ENCODE peak calls at places on chromosomes 7 and 10, in seven cellular contexts. One of them, this sample, is unnamed.

GRCh38 chr10:61939575-61940301 is 38.2 kb downstream of the ARID5B start:
- DNase-seq in left ventricle myocardium inferior: no peak
- DNase-seq in brain microvascular endothelial cell: peak; percentile 46
- DNase-seq in mesenchymal stem cell: peak; percentile 79
- DNase-seq in prostate gland: no peak
- DNase-seq in GM23248: peak; percentile 89
- DNase-seq in CD4-positive, CD25-positive, alpha-beta regulatory T cell: no peak
- DNase-seq in this sample: no peak

GRCh38 chr10:31467791-31468535 is 148.9 kb downstream of the ZEB1 start:
- DNase-seq in left ventricle myocardium inferior: no peak
- DNase-seq in brain microvascular endothelial cell: no peak
- DNase-seq in mesenchymal stem cell: no peak
- DNase-seq in prostate gland: peak; percentile 16
- DNase-seq in GM23248: peak; percentile 37
- DNase-seq in CD4-positive, CD25-positive, alpha-beta regulatory T cell: no peak
- DNase-seq in this sample: no peak

GRCh38 chr7:120981117-120981516 is 7.4 kb upstream of the CPED1 start:
- DNase-seq in left ventricle myocardium inferior: no peak
- DNase-seq in brain microvascular endothelial cell: no peak
- DNase-seq in mesenchymal stem cell: no peak
- DNase-seq in prostate gland: no peak
- DNase-seq in GM23248: no peak
- DNase-seq in CD4-positive, CD25-positive, alpha-beta regulatory T cell: no peak
- DNase-seq in this sample: no peak

GRCh38 chr10:86968271-86968993 is at the start of gene ADIRF:
- DNase-seq in left ventricle myocardium inferior: peak; percentile 71
- DNase-seq in brain microvascular endothelial cell: no peak
- DNase-seq in mesenchymal stem cell: no peak
- DNase-seq in prostate gland: peak; percentile 83
- DNase-seq in GM23248: peak; percentile 62
- DNase-seq in CD4-positive, CD25-positive, alpha-beta regulatory T cell: no peak
- DNase-seq in this sample: no peak

GRCh38 chr10:113228570-113228969 is 278.5 kb downstream of the TCF7L2 start:
- DNase-seq in left ventricle myocardium inferior: no peak
- DNase-seq in brain microvascular endothelial cell: peak; percentile 70
- DNase-seq in mesenchymal stem cell: peak; percentile 76
- DNase-seq in prostate gland: no peak
- DNase-seq in GM23248: peak; percentile 85
- DNase-seq in CD4-positive, CD25-positive, alpha-beta regulatory T cell: no peak
- DNase-seq in this sample: no peak

GRCh38 chr7:74092964-74093339 is 9.3 kb downstream of the LIMK1 start:
- DNase-seq in left ventricle myocardium inferior: peak; percentile 69
- DNase-seq in brain microvascular endothelial cell: no peak
- DNase-seq in mesenchymal stem cell: peak; percentile 37
- DNase-seq in prostate gland: no peak
- DNase-seq in GM23248: peak; percentile 42
- DNase-seq in CD4-positive, CD25-positive, alpha-beta regulatory T cell: no peak
- DNase-seq in this sample: no peak

GRCh38 chr10:88027570-88027969 is 164.1 kb downstream of the PTEN start:
- DNase-seq in left ventricle myocardium inferior: no peak
- DNase-seq in brain microvascular endothelial cell: no peak
- DNase-seq in mesenchymal stem cell: no peak
- DNase-seq in prostate gland: no peak
- DNase-seq in GM23248: no peak
- DNase-seq in CD4-positive, CD25-positive, alpha-beta regulatory T cell: no peak
- DNase-seq in this sample: no peak

GRCh38 chr10:63456437-63457210 is 9.2 kb downstream of the JMJD1C start:
- DNase-seq in left ventricle myocardium inferior: no peak
- DNase-seq in brain microvascular endothelial cell: no peak
- DNase-seq in mesenchymal stem cell: peak; percentile 73
- DNase-seq in prostate gland: no peak
- DNase-seq in GM23248: peak; percentile 85
- DNase-seq in CD4-positive, CD25-positive, alpha-beta regulatory T cell: no peak
- DNase-seq in this sample: no peak

GRCh38 chr10:117929321-117930067 is 117.2 kb downstream of the RAB11FIP2 start:
- DNase-seq in left ventricle myocardium inferior: no peak
- DNase-seq in brain microvascular endothelial cell: no peak
- DNase-seq in mesenchymal stem cell: no peak
- DNase-seq in prostate gland: no peak
- DNase-seq in GM23248: no peak
- DNase-seq in CD4-positive, CD25-positive, alpha-beta regulatory T cell: no peak
- DNase-seq in this sample: no peak

GRCh38 chr7:159114981-159115380 is 29.7 kb downstream of the VIPR2 start:
- DNase-seq in left ventricle myocardium inferior: no peak
- DNase-seq in brain microvascular endothelial cell: no peak
- DNase-seq in mesenchymal stem cell: no peak
- DNase-seq in prostate gland: no peak
- DNase-seq in GM23248: no peak
- DNase-seq in CD4-positive, CD25-positive, alpha-beta regulatory T cell: no peak
- DNase-seq in this sample: no peak

GRCh38 chr7:13990319-13990983 is 985 bp upstream of the ETV1 start:
- DNase-seq in left ventricle myocardium inferior: peak; percentile 34
- DNase-seq in brain microvascular endothelial cell: peak; percentile 53
- DNase-seq in mesenchymal stem cell: peak; percentile 84
- DNase-seq in prostate gland: peak; percentile 21
- DNase-seq in GM23248: peak; percentile 62
- DNase-seq in CD4-positive, CD25-positive, alpha-beta regulatory T cell: no peak
- DNase-seq in this sample: no peak

GRCh38 chr10:62580396-62580795 is 206.2 kb downstream of the ZNF365 start:
- DNase-seq in left ventricle myocardium inferior: no peak
- DNase-seq in brain microvascular endothelial cell: peak; percentile 45
- DNase-seq in mesenchymal stem cell: peak; percentile 52
- DNase-seq in prostate gland: no peak
- DNase-seq in GM23248: peak; percentile 57
- DNase-seq in CD4-positive, CD25-positive, alpha-beta regulatory T cell: no peak
- DNase-seq in this sample: no peak

GRCh38 chr10:66822801-66823200 is 103.0 kb upstream of the LRRTM3 start:
- DNase-seq in left ventricle myocardium inferior: no peak
- DNase-seq in brain microvascular endothelial cell: no peak
- DNase-seq in mesenchymal stem cell: no peak
- DNase-seq in prostate gland: no peak
- DNase-seq in GM23248: no peak
- DNase-seq in CD4-positive, CD25-positive, alpha-beta regulatory T cell: no peak
- DNase-seq in this sample: no peak

GRCh38 chr7:142153400-142153799 is 41.9 kb downstream of the MGAM2 start:
- DNase-seq in left ventricle myocardium inferior: no peak
- DNase-seq in brain microvascular endothelial cell: peak; percentile 17
- DNase-seq in mesenchymal stem cell: no peak
- DNase-seq in prostate gland: no peak
- DNase-seq in GM23248: peak; percentile 38
- DNase-seq in CD4-positive, CD25-positive, alpha-beta regulatory T cell: no peak
- DNase-seq in this sample: no peak

GRCh38 chr7:150356265-150356897 is 12.2 kb upstream of the REPIN1 start:
- DNase-seq in left ventricle myocardium inferior: no peak
- DNase-seq in brain microvascular endothelial cell: no peak
- DNase-seq in mesenchymal stem cell: peak; percentile 71
- DNase-seq in prostate gland: no peak
- DNase-seq in GM23248: peak; percentile 48
- DNase-seq in CD4-positive, CD25-positive, alpha-beta regulatory T cell: no peak
- DNase-seq in this sample: no peak

GRCh38 chr7:80124870-80125269 is 9.8 kb upstream of the GNAI1 start:
- DNase-seq in left ventricle myocardium inferior: no peak
- DNase-seq in brain microvascular endothelial cell: no peak
- DNase-seq in mesenchymal stem cell: no peak
- DNase-seq in prostate gland: no peak
- DNase-seq in GM23248: no peak
- DNase-seq in CD4-positive, CD25-positive, alpha-beta regulatory T cell: no peak
- DNase-seq in this sample: no peak

GRCh38 chr7:101436857-101437576 is 74.3 kb downstream of the COL26A1 start:
- DNase-seq in left ventricle myocardium inferior: no peak
- DNase-seq in brain microvascular endothelial cell: no peak
- DNase-seq in mesenchymal stem cell: no peak
- DNase-seq in prostate gland: no peak
- DNase-seq in GM23248: no peak
- DNase-seq in CD4-positive, CD25-positive, alpha-beta regulatory T cell: no peak
- DNase-seq in this sample: no peak

GRCh38 chr10:13632879-13633437 is 46.2 kb downstream of the PRPF18 start:
- DNase-seq in left ventricle myocardium inferior: peak; percentile 61
- DNase-seq in brain microvascular endothelial cell: no peak
- DNase-seq in mesenchymal stem cell: no peak
- DNase-seq in prostate gland: no peak
- DNase-seq in GM23248: no peak
- DNase-seq in CD4-positive, CD25-positive, alpha-beta regulatory T cell: no peak
- DNase-seq in this sample: no peak

GRCh38 chr10:12177642-12178041 is 18.0 kb downstream of the NUDT5 start:
- DNase-seq in left ventricle myocardium inferior: no peak
- DNase-seq in brain microvascular endothelial cell: no peak
- DNase-seq in mesenchymal stem cell: no peak
- DNase-seq in prostate gland: no peak
- DNase-seq in GM23248: peak; percentile 46
- DNase-seq in CD4-positive, CD25-positive, alpha-beta regulatory T cell: no peak
- DNase-seq in this sample: no peak

GRCh38 chr7:81161459-81162075 is 242.7 kb upstream of the SEMA3C start:
- DNase-seq in left ventricle myocardium inferior: no peak
- DNase-seq in brain microvascular endothelial cell: peak; percentile 55
- DNase-seq in mesenchymal stem cell: peak; percentile 96
- DNase-seq in prostate gland: no peak
- DNase-seq in GM23248: peak; percentile 95
- DNase-seq in CD4-positive, CD25-positive, alpha-beta regulatory T cell: no peak
- DNase-seq in this sample: no peak

GRCh38 chr7:72325561-72325960 is 86.6 kb downstream of the CALN1 start:
- DNase-seq in left ventricle myocardium inferior: no peak
- DNase-seq in brain microvascular endothelial cell: no peak
- DNase-seq in mesenchymal stem cell: no peak
- DNase-seq in prostate gland: no peak
- DNase-seq in GM23248: no peak
- DNase-seq in CD4-positive, CD25-positive, alpha-beta regulatory T cell: no peak
- DNase-seq in this sample: no peak

GRCh38 chr10:125151824-125152634 is 8.3 kb downstream of the CTBP2 start:
- DNase-seq in left ventricle myocardium inferior: peak; percentile 44
- DNase-seq in brain microvascular endothelial cell: no peak
- DNase-seq in mesenchymal stem cell: no peak
- DNase-seq in prostate gland: no peak
- DNase-seq in GM23248: no peak
- DNase-seq in CD4-positive, CD25-positive, alpha-beta regulatory T cell: no peak
- DNase-seq in this sample: no peak

GRCh38 chr7:13188236-13188635 is 500.8 kb downstream of the ARL4A start:
- DNase-seq in left ventricle myocardium inferior: no peak
- DNase-seq in brain microvascular endothelial cell: no peak
- DNase-seq in mesenchymal stem cell: no peak
- DNase-seq in prostate gland: no peak
- DNase-seq in GM23248: no peak
- DNase-seq in CD4-positive, CD25-positive, alpha-beta regulatory T cell: no peak
- DNase-seq in this sample: no peak

GRCh38 chr7:119959811-119960210 is 313.2 kb upstream of the KCND2 start:
- DNase-seq in left ventricle myocardium inferior: no peak
- DNase-seq in brain microvascular endothelial cell: no peak
- DNase-seq in mesenchymal stem cell: peak; percentile 40
- DNase-seq in prostate gland: no peak
- DNase-seq in GM23248: peak; percentile 71
- DNase-seq in CD4-positive, CD25-positive, alpha-beta regulatory T cell: no peak
- DNase-seq in this sample: no peak

GRCh38 chr7:108973075-108973474 is 403.4 kb downstream of the DNAJB9 start:
- DNase-seq in left ventricle myocardium inferior: no peak
- DNase-seq in brain microvascular endothelial cell: no peak
- DNase-seq in mesenchymal stem cell: no peak
- DNase-seq in prostate gland: no peak
- DNase-seq in GM23248: no peak
- DNase-seq in CD4-positive, CD25-positive, alpha-beta regulatory T cell: no peak
- DNase-seq in this sample: no peak

GRCh38 chr7:150949564-150949963 is 28.6 kb downstream of the KCNH2 start:
- DNase-seq in left ventricle myocardium inferior: peak; percentile 7
- DNase-seq in brain microvascular endothelial cell: no peak
- DNase-seq in mesenchymal stem cell: peak; percentile 30
- DNase-seq in prostate gland: no peak
- DNase-seq in GM23248: no peak
- DNase-seq in CD4-positive, CD25-positive, alpha-beta regulatory T cell: no peak
- DNase-seq in this sample: no peak

GRCh38 chr7:138396251-138397070 is 63.6 kb upstream of the TRIM24 start:
- DNase-seq in left ventricle myocardium inferior: no peak
- DNase-seq in brain microvascular endothelial cell: no peak
- DNase-seq in mesenchymal stem cell: no peak
- DNase-seq in prostate gland: no peak
- DNase-seq in GM23248: no peak
- DNase-seq in CD4-positive, CD25-positive, alpha-beta regulatory T cell: no peak
- DNase-seq in this sample: no peak

DNA sequence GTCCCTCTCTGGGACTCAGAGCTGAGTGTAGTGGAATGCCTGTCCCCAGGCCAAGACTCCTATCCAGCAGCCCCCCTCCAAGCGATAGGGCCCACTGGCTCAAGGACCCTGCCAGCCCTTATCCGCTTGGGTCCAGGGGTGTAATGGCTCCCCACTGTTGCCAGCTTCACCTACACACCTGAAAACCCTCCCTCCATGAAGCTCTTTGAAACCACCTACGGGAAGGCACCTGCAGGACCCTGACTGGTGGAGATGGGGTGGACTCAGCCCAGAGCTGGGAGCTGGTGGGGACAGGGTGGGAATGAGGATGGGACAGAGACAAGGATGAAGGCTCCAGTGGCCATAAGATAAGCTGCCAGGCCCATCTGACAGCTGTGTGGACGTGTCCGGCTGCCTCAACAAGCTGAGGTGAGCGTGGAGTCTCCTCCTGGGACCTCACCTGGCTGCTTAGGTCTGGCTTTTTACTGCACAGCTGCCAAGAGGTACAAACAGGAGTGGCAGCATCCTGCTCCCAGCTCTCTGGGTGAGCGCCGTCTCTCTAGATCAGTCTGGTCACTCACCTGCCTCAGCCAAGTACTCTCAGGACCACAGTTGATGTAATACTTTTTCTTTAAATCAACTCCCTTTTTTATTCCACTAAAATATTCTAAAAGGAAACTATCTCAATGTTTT is 41.9 kb downstream of the DRGX start:
- DNase-seq in left ventricle myocardium inferior: no peak
- DNase-seq in brain microvascular endothelial cell: no peak
- DNase-seq in mesenchymal stem cell: no peak
- DNase-seq in prostate gland: no peak
- DNase-seq in GM23248: no peak
- DNase-seq in CD4-positive, CD25-positive, alpha-beta regulatory T cell: no peak
- DNase-seq in this sample: no peak
- H3K27ac ChIP-seq in left ventricle myocardium inferior: no peak overlapping the region
- H3K27ac ChIP-seq in brain microvascular endothelial cell: no peak overlapping the region
- H3K27ac ChIP-seq in mesenchymal stem cell: no peak overlapping the region
- H3K27ac ChIP-seq in prostate gland: no peak overlapping the region
- H3K27ac ChIP-seq in GM23248: no peak overlapping the region
- H3K27ac ChIP-seq in CD4-positive, CD25-positive, alpha-beta regulatory T cell: no peak overlapping the region
- H3K27ac ChIP-seq in this sample: no peak overlapping the region

GRCh38 chr7:55019329-55019690 is 493 bp downstream of the EGFR start:
- DNase-seq in left ventricle myocardium inferior: peak; percentile 83
- DNase-seq in brain microvascular endothelial cell: peak; percentile 18
- DNase-seq in mesenchymal stem cell: peak; percentile 51
- DNase-seq in prostate gland: peak; percentile 63
- DNase-seq in GM23248: peak; percentile 67
- DNase-seq in CD4-positive, CD25-positive, alpha-beta regulatory T cell: no peak
- DNase-seq in this sample: no peak
- H3K4me3 ChIP-seq in left ventricle myocardium inferior: peak overlapping the region; percentile 85
- H3K4me3 ChIP-seq in brain microvascular endothelial cell: peak overlapping the region; percentile 79
- H3K4me3 ChIP-seq in mesenchymal stem cell: peak overlapping the region; percentile 88
- H3K4me3 ChIP-seq in prostate gland: peak overlapping the region; percentile 57
- H3K4me3 ChIP-seq in GM23248: peak overlapping the region; percentile 85
- H3K4me3 ChIP-seq in CD4-positive, CD25-positive, alpha-beta regulatory T cell: no peak overlapping the region
- H3K4me3 ChIP-seq in this sample: peak overlapping the region; percentile 22

GRCh38 chr10:71828702-71829101 is 22.3 kb downstream of the PSAP start:
- DNase-seq in left ventricle myocardium inferior: no peak
- DNase-seq in brain microvascular endothelial cell: no peak
- DNase-seq in mesenchymal stem cell: no peak
- DNase-seq in prostate gland: no peak
- DNase-seq in GM23248: no peak
- DNase-seq in CD4-positive, CD25-positive, alpha-beta regulatory T cell: no peak
- DNase-seq in this sample: no peak
- H3K36me3 ChIP-seq in left ventricle myocardium inferior: peaks cover 96% of the 10 kb centered on the region
- H3K36me3 ChIP-seq in brain microvascular endothelial cell: peaks cover 89% of the 10 kb centered on the region
- H3K36me3 ChIP-seq in mesenchymal stem cell: peaks cover 66% of the 10 kb centered on the region
- H3K36me3 ChIP-seq in prostate gland: peaks cover 26% of the 10 kb centered on the region
- H3K36me3 ChIP-seq in GM23248: peaks cover 61% of the 10 kb centered on the region
- H3K36me3 ChIP-seq in CD4-positive, CD25-positive, alpha-beta regulatory T cell: peaks cover 83% of the 10 kb centered on the region
- H3K36me3 ChIP-seq in this sample: peaks cover 78% of the 10 kb centered on the region

GRCh38 chr10:122254831-122255230 is 16.3 kb upstream of the BTBD16 start:
- DNase-seq in left ventricle myocardium inferior: no peak
- DNase-seq in brain microvascular endothelial cell: no peak
- DNase-seq in mesenchymal stem cell: no peak
- DNase-seq in prostate gland: no peak
- DNase-seq in GM23248: no peak
- DNase-seq in CD4-positive, CD25-positive, alpha-beta regulatory T cell: no peak
- DNase-seq in this sample: no peak
- H3K27ac ChIP-seq in left ventricle myocardium inferior: peak overlapping the region; percentile 11
- H3K27ac ChIP-seq in brain microvascular endothelial cell: no peak overlapping the region
- H3K27ac ChIP-seq in mesenchymal stem cell: no peak overlapping the region
- H3K27ac ChIP-seq in prostate gland: no peak overlapping the region
- H3K27ac ChIP-seq in GM23248: no peak overlapping the region
- H3K27ac ChIP-seq in CD4-positive, CD25-positive, alpha-beta regulatory T cell: no peak overlapping the region
- H3K27ac ChIP-seq in this sample: no peak overlapping the region

This sample was measured in effector memory CD4-positive, alpha-beta T cell.